ENCODE peak calls at places on chromosomes 7 and 10, in eight cellular contexts. One of them, this sample, is unnamed.

GRCh38 chr10:7117806-7118674 is 292.8 kb downstream of the SFMBT2 start:
- DNase-seq in cardiac muscle cell: no peak
- DNase-seq in GM23248: no peak
- DNase-seq in left ventricle myocardium inferior: no peak
- DNase-seq in mucosa of descending colon: no peak
- DNase-seq in left lung: no peak
- DNase-seq in AG10803: no peak
- DNase-seq in CD4-positive, CD25-positive, alpha-beta regulatory T cell: no peak
- DNase-seq in this sample: no peak

GRCh38 chr10:132135398-132135872 is 51.3 kb upstream of the DPYSL4 start:
- DNase-seq in cardiac muscle cell: no peak
- DNase-seq in GM23248: no peak
- DNase-seq in left ventricle myocardium inferior: peak; percentile 7
- DNase-seq in mucosa of descending colon: no peak
- DNase-seq in left lung: peak; percentile 27
- DNase-seq in AG10803: no peak
- DNase-seq in CD4-positive, CD25-positive, alpha-beta regulatory T cell: no peak
- DNase-seq in this sample: no peak

GRCh38 chr10:43221419-43222293 is 45.2 kb downstream of the RASGEF1A start:
- DNase-seq in cardiac muscle cell: peak; percentile 46
- DNase-seq in GM23248: no peak
- DNase-seq in left ventricle myocardium inferior: peak; percentile 9
- DNase-seq in mucosa of descending colon: no peak
- DNase-seq in left lung: peak; percentile 23
- DNase-seq in AG10803: no peak
- DNase-seq in CD4-positive, CD25-positive, alpha-beta regulatory T cell: no peak
- DNase-seq in this sample: no peak

GRCh38 chr10:100939763-100940344 is 27.1 kb downstream of the SLF2 start:
- DNase-seq in cardiac muscle cell: no peak
- DNase-seq in GM23248: peak; percentile 28
- DNase-seq in left ventricle myocardium inferior: no peak
- DNase-seq in mucosa of descending colon: no peak
- DNase-seq in left lung: no peak
- DNase-seq in AG10803: peak; percentile 67
- DNase-seq in CD4-positive, CD25-positive, alpha-beta regulatory T cell: no peak
- DNase-seq in this sample: no peak

GRCh38 chr10:7866191-7866590 is 47.9 kb downstream of the TAF3 start:
- DNase-seq in cardiac muscle cell: peak; percentile 40
- DNase-seq in GM23248: no peak
- DNase-seq in left ventricle myocardium inferior: no peak
- DNase-seq in mucosa of descending colon: no peak
- DNase-seq in left lung: no peak
- DNase-seq in AG10803: no peak
- DNase-seq in CD4-positive, CD25-positive, alpha-beta regulatory T cell: no peak
- DNase-seq in this sample: no peak

GRCh38 chr10:126527645-126528319 is 139.5 kb upstream of the ADAM12 start:
- DNase-seq in cardiac muscle cell: no peak
- DNase-seq in GM23248: no peak
- DNase-seq in left ventricle myocardium inferior: no peak
- DNase-seq in mucosa of descending colon: no peak
- DNase-seq in left lung: no peak
- DNase-seq in AG10803: no peak
- DNase-seq in CD4-positive, CD25-positive, alpha-beta regulatory T cell: no peak
- DNase-seq in this sample: no peak

GRCh38 chr10:44650576-44651394 is 260.4 kb upstream of the TMEM72 start:
- DNase-seq in cardiac muscle cell: no peak
- DNase-seq in GM23248: peak; percentile 65
- DNase-seq in left ventricle myocardium inferior: peak; percentile 20
- DNase-seq in mucosa of descending colon: no peak
- DNase-seq in left lung: no peak
- DNase-seq in AG10803: peak; percentile 50
- DNase-seq in CD4-positive, CD25-positive, alpha-beta regulatory T cell: no peak
- DNase-seq in this sample: no peak

GRCh38 chr7:54811016-54811924 is 52.3 kb upstream of the SEC61G start:
- DNase-seq in cardiac muscle cell: no peak
- DNase-seq in GM23248: peak; percentile 79
- DNase-seq in left ventricle myocardium inferior: no peak
- DNase-seq in mucosa of descending colon: no peak
- DNase-seq in left lung: no peak
- DNase-seq in AG10803: peak; percentile 78
- DNase-seq in CD4-positive, CD25-positive, alpha-beta regulatory T cell: no peak
- DNase-seq in this sample: no peak

GRCh38 chr10:34655286-34656170 is 159.6 kb downstream of the PARD3 start:
- DNase-seq in cardiac muscle cell: peak; percentile 68
- DNase-seq in GM23248: peak; percentile 72
- DNase-seq in left ventricle myocardium inferior: no peak
- DNase-seq in mucosa of descending colon: peak; percentile 89
- DNase-seq in left lung: no peak
- DNase-seq in AG10803: peak; percentile 75
- DNase-seq in CD4-positive, CD25-positive, alpha-beta regulatory T cell: no peak
- DNase-seq in this sample: no peak

GRCh38 chr7:100865971-100866720 is 1.0 kb upstream of the TRIP6 start:
- DNase-seq in cardiac muscle cell: no peak
- DNase-seq in GM23248: peak; percentile 55
- DNase-seq in left ventricle myocardium inferior: peak; percentile 81
- DNase-seq in mucosa of descending colon: peak; percentile 89
- DNase-seq in left lung: peak; percentile 71
- DNase-seq in AG10803: peak; percentile 76
- DNase-seq in CD4-positive, CD25-positive, alpha-beta regulatory T cell: peak; percentile 36
- DNase-seq in this sample: no peak

GRCh38 chr7:7720750-7721621 is 2.6 kb upstream of the RPA3 start:
- DNase-seq in cardiac muscle cell: no peak
- DNase-seq in GM23248: no peak
- DNase-seq in left ventricle myocardium inferior: no peak
- DNase-seq in mucosa of descending colon: no peak
- DNase-seq in left lung: no peak
- DNase-seq in AG10803: no peak
- DNase-seq in CD4-positive, CD25-positive, alpha-beta regulatory T cell: no peak
- DNase-seq in this sample: no peak

GRCh38 chr7:100220833-100221718 is 1.3 kb downstream of the PVRIG start:
- DNase-seq in cardiac muscle cell: no peak
- DNase-seq in GM23248: no peak
- DNase-seq in left ventricle myocardium inferior: no peak
- DNase-seq in mucosa of descending colon: peak; percentile 40
- DNase-seq in left lung: no peak
- DNase-seq in AG10803: no peak
- DNase-seq in CD4-positive, CD25-positive, alpha-beta regulatory T cell: peak; percentile 91
- DNase-seq in this sample: peak; percentile 78

GRCh38 chr10:35307297-35307696 is 29.0 kb upstream of the CCNY start:
- DNase-seq in cardiac muscle cell: no peak
- DNase-seq in GM23248: peak; percentile 68
- DNase-seq in left ventricle myocardium inferior: no peak
- DNase-seq in mucosa of descending colon: no peak
- DNase-seq in left lung: no peak
- DNase-seq in AG10803: peak; percentile 32
- DNase-seq in CD4-positive, CD25-positive, alpha-beta regulatory T cell: no peak
- DNase-seq in this sample: no peak

GRCh38 chr7:52211930-52212329 is 823.5 kb upstream of the POM121L12 start:
- DNase-seq in cardiac muscle cell: no peak
- DNase-seq in GM23248: no peak
- DNase-seq in left ventricle myocardium inferior: no peak
- DNase-seq in mucosa of descending colon: no peak
- DNase-seq in left lung: no peak
- DNase-seq in AG10803: no peak
- DNase-seq in CD4-positive, CD25-positive, alpha-beta regulatory T cell: no peak
- DNase-seq in this sample: no peak

GRCh38 chr7:117127585-117128168 is 174.4 kb downstream of the ST7 start:
- DNase-seq in cardiac muscle cell: peak; percentile 68
- DNase-seq in GM23248: peak; percentile 77
- DNase-seq in left ventricle myocardium inferior: peak; percentile 21
- DNase-seq in mucosa of descending colon: peak; percentile 77
- DNase-seq in left lung: no peak
- DNase-seq in AG10803: peak; percentile 60
- DNase-seq in CD4-positive, CD25-positive, alpha-beta regulatory T cell: peak; percentile 49
- DNase-seq in this sample: peak; percentile 34

DNA sequence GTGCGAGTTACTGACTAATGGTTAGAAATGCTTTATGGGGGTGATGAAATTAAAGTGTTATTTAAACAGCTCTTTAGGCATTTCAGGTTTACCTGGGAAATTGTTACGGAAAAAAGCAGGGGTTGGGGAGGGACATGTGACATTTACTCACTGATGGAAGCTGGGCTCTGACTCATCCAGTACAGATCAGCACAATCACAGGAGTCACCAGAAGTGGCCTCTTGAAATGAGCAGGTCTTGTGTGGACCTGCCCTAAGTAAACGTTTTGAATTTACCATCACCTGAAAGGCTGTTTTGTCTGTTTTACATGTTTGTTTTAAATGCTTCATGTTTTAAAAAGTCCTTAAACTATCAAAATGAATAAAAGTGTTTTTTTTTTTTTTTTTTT is 2.3 kb downstream of the GLRX3 start:
- DNase-seq in cardiac muscle cell: no peak
- DNase-seq in GM23248: peak; percentile 81
- DNase-seq in left ventricle myocardium inferior: no peak
- DNase-seq in mucosa of descending colon: no peak
- DNase-seq in left lung: peak; percentile 52
- DNase-seq in AG10803: peak; percentile 29
- DNase-seq in CD4-positive, CD25-positive, alpha-beta regulatory T cell: no peak
- DNase-seq in this sample: no peak
- H3K4me3 ChIP-seq in cardiac muscle cell: no peak overlapping the region
- H3K4me3 ChIP-seq in GM23248: peak overlapping the region; percentile 87
- H3K4me3 ChIP-seq in left ventricle myocardium inferior: no peak overlapping the region
- H3K4me3 ChIP-seq in mucosa of descending colon: no peak overlapping the region
- H3K4me3 ChIP-seq in left lung: no peak overlapping the region
- H3K4me3 ChIP-seq in AG10803: no peak overlapping the region
- H3K4me3 ChIP-seq in CD4-positive, CD25-positive, alpha-beta regulatory T cell: no peak overlapping the region
- H3K4me3 ChIP-seq in this sample: no peak overlapping the region

DNA sequence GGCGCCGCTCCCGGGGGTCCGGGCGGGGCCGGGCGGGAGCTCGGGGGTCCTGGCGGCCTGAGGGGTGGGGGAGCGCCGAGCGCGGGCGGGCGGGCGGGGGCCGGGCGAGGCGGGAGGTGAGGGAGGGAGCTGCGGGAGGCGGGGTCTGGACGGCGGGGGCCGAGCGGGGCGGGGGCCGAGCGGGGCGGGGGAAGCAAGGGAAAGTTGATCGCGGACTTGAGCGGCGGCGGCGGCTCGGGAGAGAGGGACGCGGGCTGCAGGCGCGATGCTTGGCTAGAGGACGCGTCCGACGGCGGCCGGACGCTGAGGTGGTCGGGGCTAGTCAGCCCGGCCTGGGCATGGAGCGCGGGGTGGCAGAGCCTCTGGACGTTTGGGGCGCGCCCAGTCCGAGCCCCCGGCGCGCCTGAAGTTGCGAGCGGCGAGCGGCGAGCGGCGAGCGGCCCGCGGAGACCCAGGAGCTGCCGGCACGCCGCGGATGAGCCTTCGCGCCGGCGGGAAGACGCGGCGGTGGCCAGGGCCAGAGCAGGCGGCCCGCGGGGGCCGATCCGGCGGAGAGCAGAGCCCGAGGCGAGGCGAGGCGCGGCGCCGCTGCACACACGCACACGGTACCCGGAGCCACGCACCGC is at the start of gene CDH23:
- DNase-seq in cardiac muscle cell: peak; percentile 63
- DNase-seq in GM23248: peak; percentile 38
- DNase-seq in left ventricle myocardium inferior: peak; percentile 55
- DNase-seq in mucosa of descending colon: no peak
- DNase-seq in left lung: no peak
- DNase-seq in AG10803: no peak
- DNase-seq in CD4-positive, CD25-positive, alpha-beta regulatory T cell: no peak
- DNase-seq in this sample: no peak
- H3K4me3 ChIP-seq in cardiac muscle cell: peak within 1 kb of the TSS; percentile 44
- H3K4me3 ChIP-seq in GM23248: peak within 1 kb of the TSS; percentile 14
- H3K4me3 ChIP-seq in left ventricle myocardium inferior: peak within 1 kb of the TSS; percentile 72
- H3K4me3 ChIP-seq in mucosa of descending colon: no peak within 1 kb of the TSS
- H3K4me3 ChIP-seq in left lung: peak within 1 kb of the TSS; percentile 34
- H3K4me3 ChIP-seq in AG10803: no peak within 1 kb of the TSS
- H3K4me3 ChIP-seq in CD4-positive, CD25-positive, alpha-beta regulatory T cell: no peak within 1 kb of the TSS
- H3K4me3 ChIP-seq in this sample: peak within 1 kb of the TSS; percentile 47

GRCh38 chr10:114543456-114543855 is 114.6 kb downstream of the ABLIM1 start:
- DNase-seq in cardiac muscle cell: no peak
- DNase-seq in GM23248: no peak
- DNase-seq in left ventricle myocardium inferior: no peak
- DNase-seq in mucosa of descending colon: no peak
- DNase-seq in left lung: no peak
- DNase-seq in AG10803: no peak
- DNase-seq in CD4-positive, CD25-positive, alpha-beta regulatory T cell: no peak
- DNase-seq in this sample: no peak
- H3K4me3 ChIP-seq in cardiac muscle cell: no peak overlapping the region
- H3K4me3 ChIP-seq in GM23248: no peak overlapping the region
- H3K4me3 ChIP-seq in left ventricle myocardium inferior: no peak overlapping the region
- H3K4me3 ChIP-seq in mucosa of descending colon: no peak overlapping the region
- H3K4me3 ChIP-seq in left lung: no peak overlapping the region
- H3K4me3 ChIP-seq in AG10803: no peak overlapping the region
- H3K4me3 ChIP-seq in CD4-positive, CD25-positive, alpha-beta regulatory T cell: peak overlapping the region; percentile 57
- H3K4me3 ChIP-seq in this sample: peak overlapping the region; percentile 22

GRCh38 chr10:52213511-52213831 is 100.6 kb upstream of the DKK1 start:
- DNase-seq in cardiac muscle cell: peak; percentile 26
- DNase-seq in GM23248: peak; percentile 73
- DNase-seq in left ventricle myocardium inferior: no peak
- DNase-seq in mucosa of descending colon: peak; percentile 13
- DNase-seq in left lung: no peak
- DNase-seq in AG10803: peak; percentile 52
- DNase-seq in CD4-positive, CD25-positive, alpha-beta regulatory T cell: no peak
- DNase-seq in this sample: no peak

GRCh38 chr10:52216852-52217251 is 97.2 kb upstream of the DKK1 start:
- DNase-seq in cardiac muscle cell: no peak
- DNase-seq in GM23248: peak; percentile 41
- DNase-seq in left ventricle myocardium inferior: no peak
- DNase-seq in mucosa of descending colon: peak; percentile 49
- DNase-seq in left lung: no peak
- DNase-seq in AG10803: peak; percentile 81
- DNase-seq in CD4-positive, CD25-positive, alpha-beta regulatory T cell: no peak
- DNase-seq in this sample: no peak

GRCh38 chr10:52217531-52217930 is 96.5 kb upstream of the DKK1 start:
- DNase-seq in cardiac muscle cell: no peak
- DNase-seq in GM23248: no peak
- DNase-seq in left ventricle myocardium inferior: no peak
- DNase-seq in mucosa of descending colon: no peak
- DNase-seq in left lung: no peak
- DNase-seq in AG10803: no peak
- DNase-seq in CD4-positive, CD25-positive, alpha-beta regulatory T cell: no peak
- DNase-seq in this sample: no peak

GRCh38 chr10:52212802-52213510 is 101.1 kb upstream of the DKK1 start:
- DNase-seq in cardiac muscle cell: no peak
- DNase-seq in GM23248: no peak
- DNase-seq in left ventricle myocardium inferior: no peak
- DNase-seq in mucosa of descending colon: no peak
- DNase-seq in left lung: no peak
- DNase-seq in AG10803: no peak
- DNase-seq in CD4-positive, CD25-positive, alpha-beta regulatory T cell: no peak
- DNase-seq in this sample: no peak

DNA sequence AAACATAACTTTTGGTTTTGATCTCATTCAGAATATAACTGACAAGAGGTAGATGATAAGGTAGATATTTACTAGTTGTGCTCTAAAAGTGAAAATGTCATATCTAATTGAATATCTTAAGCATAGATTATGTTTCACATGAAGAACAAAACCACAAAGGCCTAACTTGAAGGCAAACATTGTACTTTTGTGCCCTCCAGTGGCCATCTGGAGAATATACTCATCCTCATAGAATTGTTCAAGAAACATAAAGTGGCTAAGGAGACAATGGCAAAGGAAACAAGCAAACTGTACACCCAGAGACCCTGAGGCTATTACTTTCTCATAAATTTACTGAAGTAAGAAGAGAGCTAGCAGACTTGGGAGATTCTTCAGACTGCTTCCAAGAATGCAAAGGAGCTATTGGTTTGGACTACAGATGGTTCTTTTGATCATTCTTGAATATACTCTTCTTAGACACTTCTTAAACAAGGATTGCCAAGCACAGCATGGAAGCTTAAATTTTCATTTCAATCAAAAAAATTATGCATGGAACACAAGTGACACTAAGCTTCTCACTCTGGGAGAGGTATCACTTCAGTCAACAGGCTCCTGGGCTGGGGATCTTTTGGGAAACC is 98.2 kb upstream of the DKK1 start:
- DNase-seq in cardiac muscle cell: peak; percentile 76
- DNase-seq in GM23248: peak; percentile 75
- DNase-seq in left ventricle myocardium inferior: no peak
- DNase-seq in mucosa of descending colon: peak; percentile 62
- DNase-seq in left lung: no peak
- DNase-seq in AG10803: peak; percentile 74
- DNase-seq in CD4-positive, CD25-positive, alpha-beta regulatory T cell: peak; percentile 31
- DNase-seq in this sample: no peak
- H3K4me3 ChIP-seq in cardiac muscle cell: no peak overlapping the region
- H3K4me3 ChIP-seq in GM23248: no peak overlapping the region
- H3K4me3 ChIP-seq in left ventricle myocardium inferior: no peak overlapping the region
- H3K4me3 ChIP-seq in mucosa of descending colon: no peak overlapping the region
- H3K4me3 ChIP-seq in left lung: no peak overlapping the region
- H3K4me3 ChIP-seq in AG10803: no peak overlapping the region
- H3K4me3 ChIP-seq in CD4-positive, CD25-positive, alpha-beta regulatory T cell: no peak overlapping the region
- H3K4me3 ChIP-seq in this sample: no peak overlapping the region